ENCODE peak calls at places on chromosomes 4 and X, in eight cellular contexts. H is EH, K is NCI-H1092, Z is caudate nucleus, U is neuronal stem cell, Y is glutamatergic neuron, P is suprapubic skin, X is mesothelial cell of epicardium. C is an unnamed sample.

GRCh38 chrX:155747520-155747919 is 133.6 kb upstream of the VAMP7 start:
- DNase-seq in H (no peak), P (no peak), U (no peak), K (peak), Y (no peak), Z (no peak), X (no peak), C (no peak)

GRCh38 chr4:13656569-13656988 is 29.1 kb upstream of the BOD1L1 start:
- DNase-seq in P (no peak), K (peak), U (peak), Z (peak), H (peak), X (peak), Y (peak), C (peak)

GRCh38 chr4:68218044-68218443 is 27.4 kb downstream of the TMPRSS11B start:
- DNase-seq in Y (no peak), Z (no peak), H (no peak), U (no peak), K (no peak), P (no peak), X (no peak), C (no peak)

GRCh38 chrX:17564689-17565409 is 172.4 kb upstream of the SCML1 start:
- DNase-seq in X (no peak), U (no peak), Y (no peak), P (no peak), K (no peak), Z (no peak), H (peak), C (no peak)

GRCh38 chr4:185534850-185535761 is at the start of gene PDLIM3:
- DNase-seq in P (peak), K (peak), Z (peak), X (peak), Y (peak), H (peak), U (peak), C (no peak)

GRCh38 chr4:166991162-166991561 is 243.1 kb downstream of the SPOCK3 start:
- DNase-seq in U (no peak), Y (no peak), P (no peak), K (no peak), Z (no peak), X (no peak), H (no peak), C (no peak)

GRCh38 chr4:154660052-154660451 is 47.6 kb upstream of the FGG start:
- DNase-seq in X (no peak), Z (no peak), P (no peak), Y (no peak), K (no peak), U (no peak), H (peak), C (no peak)

GRCh38 chr4:71862315-71862714 is 78.4 kb upstream of the GC start:
- DNase-seq in H (no peak), U (no peak), P (no peak), X (no peak), Y (no peak), K (no peak), Z (no peak), C (no peak)

GRCh38 chr4:139619644-139620043 is 46.0 kb upstream of the MGST2 start:
- DNase-seq in Z (no peak), Y (no peak), X (no peak), U (no peak), K (no peak), P (no peak), H (peak), C (peak)

GRCh38 chr4:6085028-6085942 is 67.1 kb upstream of the C4orf50 start:
- DNase-seq in K (no peak), H (no peak), Y (no peak), U (no peak), P (no peak), Z (no peak), X (no peak), C (no peak)

GRCh38 chr4:93617596-93617995 is 211.0 kb upstream of the ATOH1 start:
- DNase-seq in X (no peak), P (no peak), Y (no peak), Z (peak), H (no peak), U (no peak), K (no peak), C (no peak)

GRCh38 chr4:113086172-113086695 is 36.8 kb downstream of the ANK2 start:
- DNase-seq in H (no peak), Y (no peak), U (no peak), Z (no peak), X (no peak), P (no peak), K (no peak), C (no peak)

GRCh38 chr4:154126276-154126675 is 337.4 kb upstream of the SFRP2 start:
- DNase-seq in Y (no peak), Z (no peak), H (peak), U (no peak), P (no peak), X (no peak), K (no peak), C (no peak)

GRCh38 chr4:53089940-53090729 is 228.0 kb downstream of the RASL11B start:
- DNase-seq in H (peak), Z (no peak), Y (no peak), P (no peak), U (no peak), K (no peak), X (no peak), C (no peak)

GRCh38 chr4:184282895-184283654 is 65.4 kb upstream of the ENPP6 start:
- DNase-seq in Y (no peak), P (no peak), U (no peak), X (no peak), H (no peak), Z (no peak), K (peak), C (peak)

GRCh38 chrX:2928583-2929434 is at the start of gene ARSD:
- DNase-seq in U (peak), P (peak), H (peak), Z (peak), K (no peak), X (peak), Y (peak), C (peak)

GRCh38 chr4:136562842-136563241 is 969.5 kb downstream of the PCDH18 start:
- DNase-seq in H (no peak), P (no peak), Y (no peak), X (no peak), K (no peak), U (no peak), Z (no peak), C (no peak)

GRCh38 chr4:48526403-48526802 is 36.4 kb downstream of the ZAR1 start:
- DNase-seq in Z (no peak), H (no peak), K (no peak), U (no peak), Y (no peak), P (no peak), X (no peak), C (no peak)

GRCh38 chrX:101347859-101348451 is 587 bp downstream of the TIMM8A start:
- DNase-seq in U (no peak), Y (no peak), X (no peak), Z (no peak), K (no peak), H (peak), P (no peak), C (no peak)

GRCh38 chr4:121796283-121796682 is 4.8 kb upstream of the EXOSC9 start:
- DNase-seq in P (no peak), K (no peak), X (no peak), Y (no peak), H (peak), U (no peak), Z (no peak), C (no peak)

GRCh38 chrX:19848110-19848509 is 39.3 kb downstream of the SH3KBP1 start:
- DNase-seq in X (no peak), P (no peak), U (no peak), Z (no peak), Y (no peak), K (no peak), H (no peak), C (no peak)

C was measured in activated CD8-positive, alpha-beta T cell treated with anti-CD3 and anti-CD28 coated beads, Interleukin-2, amount 10 ng/mL, durations not matched to agents 7 days and 5 days.